ENCODE peak calls at places on chromosomes 5 and 9, in six cellular contexts. F, Z, Y, M, D and W are unnamed samples.

GRCh38 chr9:74527718-74528117 is 30.6 kb downstream of the RORB start:
- DNase-seq in Z (no peak), D (no peak), Y (no peak), F (no peak), M (no peak), W (no peak)

GRCh38 chr5:82259172-82259800 is 18.9 kb downstream of the RPS23 start:
- DNase-seq in D (no peak), F (no peak), Z (no peak), M (peak; percentile 47), Y (no peak), W (no peak)

GRCh38 chr5:82794876-82795275 is 282.3 kb downstream of the TMEM167A start:
- DNase-seq in M (no peak), Z (no peak), Y (no peak), F (no peak), D (no peak), W (no peak)

GRCh38 chr5:4480528-4481404 is 659.4 kb upstream of the ADAMTS16 start:
- DNase-seq in Y (no peak), D (no peak), Z (no peak), M (no peak), F (no peak), W (peak; percentile 27)

GRCh38 chr5:180601591-180602480 is 10.5 kb upstream of the SCGB3A1 start:
- DNase-seq in M (no peak), Z (no peak), F (peak; percentile 70), Y (peak; percentile 37), D (peak; percentile 59), W (peak; percentile 1)

GRCh38 chr5:57817001-57817453 is 334.4 kb upstream of the ACTBL2 start:
- DNase-seq in Z (no peak), M (no peak), Y (no peak), D (no peak), F (no peak), W (no peak)

GRCh38 chr9:120344230-120344629 is 235.7 kb downstream of the CDK5RAP2 start:
- DNase-seq in Z (no peak), M (peak; percentile 80), F (no peak), D (no peak), Y (no peak), W (no peak)

GRCh38 chr9:134283111-134283515 is 43.1 kb upstream of the RXRA start:
- DNase-seq in M (peak; percentile 70), Z (peak; percentile 49), D (peak; percentile 96), Y (peak; percentile 96), F (no peak), W (peak; percentile 94)

GRCh38 chr5:146599261-146599660 is 83.3 kb upstream of the GPR151 start:
- DNase-seq in Y (no peak), F (no peak), Z (no peak), D (no peak), M (no peak), W (no peak)

GRCh38 chr9:13811876-13812275 is 502.1 kb downstream of the NFIB start:
- DNase-seq in Z (no peak), F (no peak), D (no peak), M (no peak), Y (no peak), W (no peak)

GRCh38 chr9:2317591-2317990 is 302.4 kb downstream of the SMARCA2 start:
- DNase-seq in D (no peak), Y (no peak), F (no peak), M (no peak), Z (no peak), W (no peak)

GRCh38 chr5:6724321-6724929 is 11.2 kb downstream of the TENT4A start:
- DNase-seq in Z (no peak), D (no peak), M (no peak), F (no peak), Y (no peak), W (no peak)

GRCh38 chr9:101366038-101366756 is 18.6 kb downstream of the BAAT start:
- DNase-seq in Z (no peak), D (no peak), M (no peak), Y (no peak), F (no peak), W (no peak)

GRCh38 chr5:60494635-60495034 is 205.3 kb downstream of the DEPDC1B start:
- DNase-seq in Z (no peak), D (no peak), F (no peak), M (no peak), Y (no peak), W (no peak)

GRCh38 chr5:159982421-159983173 is 26.3 kb upstream of the TTC1 start:
- DNase-seq in F (no peak), D (no peak), Z (no peak), M (no peak), Y (no peak), W (no peak)

GRCh38 chr5:170235881-170236864 is 3.4 kb downstream of the C5orf58 start:
- DNase-seq in F (no peak), D (no peak), Y (no peak), M (no peak), Z (no peak), W (no peak)

GRCh38 chr9:131661954-131662621 is 77.8 kb downstream of the RAPGEF1 start:
- DNase-seq in Y (no peak), F (no peak), D (no peak), Z (no peak), M (no peak), W (no peak)

GRCh38 chr5:178115136-178115834 is 2.0 kb downstream of the N4BP3 start:
- DNase-seq in M (no peak), Z (no peak), F (no peak), Y (no peak), D (no peak), W (no peak)

GRCh38 chr5:3594514-3595101 is 1.0 kb upstream of the IRX1 start:
- DNase-seq in M (no peak), Z (no peak), D (no peak), Y (no peak), F (no peak), W (no peak)

GRCh38 chr9:99266136-99267023 is 44.3 kb downstream of the SEC61B start:
- DNase-seq in M (peak; percentile 68), F (peak; percentile 89), Z (peak; percentile 60), D (peak; percentile 77), Y (peak; percentile 82), W (peak; percentile 91)

GRCh38 chr5:53037141-53037859 is 48.1 kb downstream of the ITGA2 start:
- DNase-seq in M (peak; percentile 78), D (no peak), Y (no peak), F (no peak), Z (no peak), W (no peak)

GRCh38 chr5:69050214-69050613 is 43.6 kb upstream of the SLC30A5 start:
- DNase-seq in F (no peak), Y (no peak), M (no peak), D (no peak), Z (no peak), W (no peak)

GRCh38 chr9:13500034-13500433 is 220.5 kb upstream of the MPDZ start:
- DNase-seq in F (no peak), Z (peak; percentile 13), D (peak; percentile 68), Y (no peak), M (no peak), W (no peak)

GRCh38 chr9:4334439-4334838 is 34.6 kb upstream of the GLIS3 start:
- DNase-seq in M (peak; percentile 8), D (no peak), Z (no peak), Y (peak; percentile 87), F (no peak), W (peak; percentile 96)

GRCh38 chr9:5025416-5025815 is 40.3 kb downstream of the JAK2 start:
- DNase-seq in F (no peak), M (peak; percentile 2), D (no peak), Z (no peak), Y (no peak), W (no peak)

GRCh38 chr5:87394407-87394806 is 18.3 kb downstream of the CCNH start:
- DNase-seq in Y (no peak), F (no peak), Z (no peak), M (peak; percentile 83), D (no peak), W (no peak)

GRCh38 chr9:133532937-133533668 is 1.4 kb upstream of the ADAMTSL2 start:
- DNase-seq in Y (peak; percentile 83), Z (peak; percentile 65), D (peak; percentile 83), M (peak; percentile 29), F (peak; percentile 85), W (peak; percentile 58)

GRCh38 chr5:138754699-138755057 is 1.5 kb downstream of the CTNNA1 start:
- DNase-seq in Y (no peak), D (no peak), M (no peak), F (no peak), Z (no peak), W (no peak)

GRCh38 chr5:138755084-138755748 is 2.0 kb downstream of the CTNNA1 start:
- DNase-seq in Z (no peak), F (no peak), Y (no peak), M (no peak), D (no peak), W (no peak)

GRCh38 chr5:138752951-138753793 is at the start of gene CTNNA1:
- DNase-seq in Y (peak; percentile 87), D (peak; percentile 89), F (peak; percentile 93), Z (peak; percentile 57), M (peak; percentile 49), W (peak; percentile 85)

GRCh38 chr5:138753794-138754698 is 821 bp downstream of the CTNNA1 start:
- DNase-seq in F (peak; percentile 88), Z (peak; percentile 94), M (peak; percentile 84), Y (peak; percentile 93), D (peak; percentile 97), W (peak; percentile 94)

GRCh38 chr5:138752341-138752950 is 779 bp upstream of the CTNNA1 start:
- DNase-seq in Y (peak; percentile 53), D (peak; percentile 68), Z (no peak), F (no peak), M (no peak), W (peak; percentile 13)
- TF ChIP-seq CTCF in Y (peak; percentile 17), D (no peak), Z (no peak), F (no peak), M (no peak), W (no peak)

GRCh38 chr9:113524460-113524859 is 60.9 kb downstream of the RGS3 start:
- DNase-seq in Y (no peak), F (peak; percentile 67), M (no peak), Z (no peak), D (no peak), W (no peak)
- H3K4me1 ChIP-seq in Y (no peaks in the 10 kb centered on the region), F (peaks cover 59% of the 10 kb centered on the region), M (peaks cover 5% of the 10 kb centered on the region), Z (no peaks in the 10 kb centered on the region), D (peaks cover 74% of the 10 kb centered on the region), W (peaks cover 70% of the 10 kb centered on the region)

GRCh38 chr5:132592521-132592920 is 35.7 kb downstream of the RAD50 start:
- DNase-seq in Z (no peak), F (no peak), D (no peak), M (peak; percentile 10), Y (no peak), W (no peak)

GRCh38 chr5:132594170-132594569 is 37.4 kb downstream of the RAD50 start:
- DNase-seq in D (no peak), F (no peak), Y (no peak), M (no peak), Z (no peak), W (no peak)

GRCh38 chr5:132595624-132596023 is 38.8 kb downstream of the RAD50 start:
- DNase-seq in Y (no peak), D (no peak), F (no peak), Z (no peak), M (no peak), W (no peak)

GRCh38 chr5:132589467-132589866 is 32.7 kb downstream of the RAD50 start:
- DNase-seq in Z (no peak), F (no peak), Y (no peak), D (no peak), M (no peak), W (no peak)

GRCh38 chr5:132591140-132591539 is 34.4 kb downstream of the RAD50 start:
- DNase-seq in M (peak; percentile 38), Z (no peak), F (no peak), D (no peak), Y (no peak), W (no peak)
- TF ChIP-seq POLR2A in M (no peak), Z (no peak), F (no peak), D (no peak), Y (no peak), W (no peak)

GRCh38 chr5:153148624-153148976 is 341.9 kb upstream of the GRIA1 start:
- DNase-seq in Z (no peak), F (no peak), M (no peak), D (no peak), Y (no peak), W (no peak)
- TF ChIP-seq CTCF in Z (no peak), F (peak; percentile 8), M (no peak), D (no peak), Y (no peak), W (peak; percentile 8)